ENCODE peak calls at places on chromosomes 2 and 18, in ten cellular contexts. L is upper lobe of left lung; R is hepatocyte; T is CD8-positive, alpha-beta memory T cell; X is transverse colon; U is right atrium auricular region; J is PC-9; M is GM23248; Y is CD8-positive, alpha-beta T cell; N is endodermal cell. V is an unnamed sample.
A peak's percentile ranks its signal among the peaks of the same experiment; 100 is the strongest.

GRCh38 chr2:240947176-240947575 is 41.0 kb downstream of the CROCC2 start:
- DNase-seq in L (peak; percentile 52), R (no peak), T (no peak), X (peak; percentile 2), U (peak; percentile 42), J (no peak), M (no peak), Y (no peak), N (peak; percentile 35), V (no peak)

GRCh38 chr2:74399785-74400184 is 19.7 kb upstream of the DCTN1 start:
- DNase-seq in L (no peak), R (no peak), T (no peak), X (no peak), U (no peak), J (no peak), M (peak; percentile 62), Y (no peak), N (no peak), V (no peak)

GRCh38 chr18:13611058-13611615 is 115.2 kb downstream of the FAM210A start:
- DNase-seq in L (peak; percentile 71), R (peak; percentile 24), T (no peak), X (peak; percentile 45), U (peak; percentile 80), J (no peak), M (peak; percentile 66), Y (peak; percentile 49), N (peak; percentile 58), V (no peak)

GRCh38 chr2:232422051-232422450 is 15.4 kb downstream of the ALPG start:
- DNase-seq in L (no peak), R (no peak), T (no peak), X (no peak), U (no peak), J (peak; percentile 87), M (no peak), Y (no peak), N (peak; percentile 43), V (no peak)

GRCh38 chr2:128701443-128701842 is 382.8 kb upstream of the HS6ST1 start:
- DNase-seq in L (no peak), R (no peak), T (no peak), X (no peak), U (no peak), J (no peak), M (no peak), Y (no peak), N (no peak), V (no peak)

GRCh38 chr2:7209776-7210555 is 292.8 kb downstream of the RNF144A start:
- DNase-seq in L (no peak), R (no peak), T (no peak), X (no peak), U (no peak), J (no peak), M (peak; percentile 52), Y (no peak), N (peak; percentile 56), V (no peak)

GRCh38 chr2:159042115-159042850 is 73.8 kb downstream of the TANC1 start:
- DNase-seq in L (peak; percentile 10), R (no peak), T (no peak), X (no peak), U (no peak), J (no peak), M (no peak), Y (no peak), N (no peak), V (no peak)

GRCh38 chr2:173881466-173881865 is 83.7 kb downstream of the SP3 start:
- DNase-seq in L (no peak), R (peak; percentile 14), T (no peak), X (peak; percentile 15), U (no peak), J (no peak), M (no peak), Y (no peak), N (no peak), V (no peak)

GRCh38 chr18:65215865-65216466 is 534.8 kb upstream of the CDH7 start:
- DNase-seq in L (no peak), R (no peak), T (no peak), X (no peak), U (no peak), J (no peak), M (no peak), Y (no peak), N (no peak), V (no peak)

DNA sequence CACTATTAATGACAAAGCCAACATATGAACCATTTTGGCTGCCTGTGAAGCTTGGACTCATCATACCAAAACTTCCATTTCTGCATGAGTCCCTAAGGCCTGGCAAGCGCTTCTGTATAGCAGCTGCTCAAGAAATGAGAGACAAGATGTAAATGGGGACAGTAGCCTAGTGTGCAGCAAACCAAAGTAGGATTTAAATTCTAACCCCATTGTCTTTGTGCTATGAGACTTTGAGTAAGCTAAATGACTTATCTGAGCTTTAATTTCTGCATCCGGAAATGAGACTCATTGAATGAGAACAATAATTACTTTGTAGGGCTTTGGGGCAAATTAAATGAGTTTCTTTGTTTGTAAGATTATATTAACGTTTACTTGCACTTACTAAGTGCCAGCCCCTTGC is 536.4 kb upstream of the CDH7 start:
- DNase-seq in L (no peak), R (no peak), T (no peak), X (no peak), U (no peak), J (no peak), M (no peak), Y (no peak), N (no peak), V (no peak)
- H3K9me3 ChIP-seq in L (no peaks in the 10 kb centered on the region), R (no peaks in the 10 kb centered on the region), T (no peaks in the 10 kb centered on the region), X (no peaks in the 10 kb centered on the region), U (no peaks in the 10 kb centered on the region), J (no peaks in the 10 kb centered on the region), M (no peaks in the 10 kb centered on the region), Y (no peaks in the 10 kb centered on the region), N (no peaks in the 10 kb centered on the region), V (no peaks in the 10 kb centered on the region)

GRCh38 chr2:34838408-34838807 is 1239.3 kb upstream of the FAM98A start:
- DNase-seq in L (no peak), R (no peak), T (no peak), X (no peak), U (no peak), J (no peak), M (no peak), Y (no peak), N (no peak), V (no peak)

GRCh38 chr2:34831096-34831495 is 1232.0 kb upstream of the FAM98A start:
- DNase-seq in L (no peak), R (no peak), T (no peak), X (no peak), U (no peak), J (no peak), M (no peak), Y (no peak), N (no peak), V (no peak)

DNA sequence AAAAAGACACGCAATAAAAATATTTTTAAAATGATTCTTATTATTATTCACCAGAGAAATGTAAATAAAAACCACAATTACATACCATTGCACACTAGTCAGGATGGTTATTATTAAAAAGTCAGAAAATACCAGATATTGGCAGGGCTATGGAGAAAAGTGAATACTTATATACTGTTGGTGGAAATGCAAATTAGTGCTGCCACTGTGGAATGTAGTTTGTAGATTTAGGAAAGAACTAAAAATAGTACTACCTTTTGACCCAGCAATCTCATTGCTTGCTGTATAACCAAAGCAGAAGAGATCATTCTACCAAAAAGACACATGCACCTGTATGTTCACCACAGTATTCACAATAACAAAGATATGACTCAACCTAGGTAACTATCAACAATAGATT is 1237.3 kb upstream of the FAM98A start:
- DNase-seq in L (no peak), R (no peak), T (no peak), X (no peak), U (no peak), J (no peak), M (no peak), Y (no peak), N (no peak), V (no peak)
- H3K9me3 ChIP-seq in L (no peaks in the 10 kb centered on the region), R (no peaks in the 10 kb centered on the region), T (no peaks in the 10 kb centered on the region), X (peaks cover 8% of the 10 kb centered on the region), U (peaks cover 5% of the 10 kb centered on the region), J (no peaks in the 10 kb centered on the region), M (no peaks in the 10 kb centered on the region), Y (peaks cover 3% of the 10 kb centered on the region), N (peaks cover 21% of the 10 kb centered on the region), V (no peaks in the 10 kb centered on the region)

GRCh38 chr2:4174796-4175195 is 471.4 kb downstream of the DCDC2C start:
- DNase-seq in L (no peak), R (no peak), T (no peak), X (no peak), U (no peak), J (no peak), M (no peak), Y (no peak), N (no peak), V (no peak)

DNA sequence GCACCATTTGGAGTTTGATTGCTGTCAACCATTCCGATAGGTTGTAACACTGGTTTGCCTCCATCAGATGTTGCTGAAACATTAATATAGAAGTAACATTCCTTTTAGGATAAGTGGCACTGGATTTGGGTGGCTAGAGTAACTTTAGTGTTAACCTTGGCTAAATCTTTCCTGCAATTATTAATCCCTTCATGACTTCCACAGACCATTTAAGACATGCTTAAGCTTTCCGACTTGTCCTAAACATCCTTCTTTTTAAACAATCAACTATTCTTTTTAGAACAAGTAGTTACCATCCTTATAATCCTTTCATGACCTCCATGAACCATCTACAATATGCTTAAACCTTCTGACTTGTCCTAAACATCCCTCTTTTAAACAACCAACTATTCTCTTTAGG is 465.5 kb downstream of the DCDC2C start:
- DNase-seq in L (no peak), R (no peak), T (no peak), X (no peak), U (no peak), J (no peak), M (no peak), Y (no peak), N (no peak), V (no peak)
- H3K9me3 ChIP-seq in L (no peaks in the 10 kb centered on the region), R (no peaks in the 10 kb centered on the region), T (no peaks in the 10 kb centered on the region), X (peaks cover 10% of the 10 kb centered on the region), U (no peaks in the 10 kb centered on the region), J (no peaks in the 10 kb centered on the region), M (no peaks in the 10 kb centered on the region), Y (no peaks in the 10 kb centered on the region), N (no peaks in the 10 kb centered on the region), V (no peaks in the 10 kb centered on the region)

GRCh38 chr2:210054696-210055095 is 52.3 kb downstream of the RPE start:
- DNase-seq in L (no peak), R (no peak), T (no peak), X (no peak), U (no peak), J (no peak), M (no peak), Y (no peak), N (no peak), V (no peak)
- H3K9me3 ChIP-seq in L (peaks cover 4% of the 10 kb centered on the region), R (peaks cover 6% of the 10 kb centered on the region), T (peaks cover 4% of the 10 kb centered on the region), X (peaks cover 9% of the 10 kb centered on the region), U (peaks cover 13% of the 10 kb centered on the region), J (no peaks in the 10 kb centered on the region), M (no peaks in the 10 kb centered on the region), Y (no peaks in the 10 kb centered on the region), N (peaks cover 41% of the 10 kb centered on the region), V (no peaks in the 10 kb centered on the region)